ENCODE peak calls at places on chromosomes 3 and 15, in eight cellular contexts. One of them, this sample, is unnamed.

GRCh38 chr3:124780356-124780755 is 50.1 kb downstream of the UMPS start:
- DNase-seq in progenitor cell of endocrine pancreas: no peak
- DNase-seq in uterus: peak; percentile 83
- DNase-seq in bronchial epithelial cell: no peak
- DNase-seq in BJ: peak; percentile 80
- DNase-seq in GM12878: no peak
- DNase-seq in heart left ventricle: peak; percentile 85
- DNase-seq in AG09319: peak; percentile 72
- DNase-seq in this sample: no peak

GRCh38 chr15:33461671-33462070 is 150.9 kb downstream of the RYR3 start:
- DNase-seq in progenitor cell of endocrine pancreas: no peak
- DNase-seq in uterus: no peak
- DNase-seq in bronchial epithelial cell: no peak
- DNase-seq in BJ: no peak
- DNase-seq in GM12878: no peak
- DNase-seq in heart left ventricle: no peak
- DNase-seq in AG09319: no peak
- DNase-seq in this sample: no peak

GRCh38 chr3:113783463-113783862 is 36.6 kb downstream of the ATP6V1A start:
- DNase-seq in progenitor cell of endocrine pancreas: no peak
- DNase-seq in uterus: no peak
- DNase-seq in bronchial epithelial cell: peak; percentile 27
- DNase-seq in BJ: peak; percentile 98
- DNase-seq in GM12878: no peak
- DNase-seq in heart left ventricle: no peak
- DNase-seq in AG09319: peak; percentile 93
- DNase-seq in this sample: no peak

GRCh38 chr3:107431048-107431297 is 53.7 kb downstream of the CCDC54 start:
- DNase-seq in progenitor cell of endocrine pancreas: no peak
- DNase-seq in uterus: no peak
- DNase-seq in bronchial epithelial cell: no peak
- DNase-seq in BJ: no peak
- DNase-seq in GM12878: no peak
- DNase-seq in heart left ventricle: no peak
- DNase-seq in AG09319: no peak
- DNase-seq in this sample: no peak

GRCh38 chr3:4271834-4272233 is 31.3 kb upstream of the SETMAR start:
- DNase-seq in progenitor cell of endocrine pancreas: no peak
- DNase-seq in uterus: no peak
- DNase-seq in bronchial epithelial cell: peak; percentile 48
- DNase-seq in BJ: no peak
- DNase-seq in GM12878: no peak
- DNase-seq in heart left ventricle: no peak
- DNase-seq in AG09319: no peak
- DNase-seq in this sample: peak; percentile 44

GRCh38 chr3:48715179-48715800 is 1.7 kb downstream of the IP6K2 start:
- DNase-seq in progenitor cell of endocrine pancreas: no peak
- DNase-seq in uterus: no peak
- DNase-seq in bronchial epithelial cell: peak; percentile 37
- DNase-seq in BJ: no peak
- DNase-seq in GM12878: no peak
- DNase-seq in heart left ventricle: peak; percentile 18
- DNase-seq in AG09319: no peak
- DNase-seq in this sample: peak; percentile 66

GRCh38 chr15:53116169-53116568 is 326.0 kb upstream of the ONECUT1 start:
- DNase-seq in progenitor cell of endocrine pancreas: no peak
- DNase-seq in uterus: no peak
- DNase-seq in bronchial epithelial cell: no peak
- DNase-seq in BJ: no peak
- DNase-seq in GM12878: no peak
- DNase-seq in heart left ventricle: no peak
- DNase-seq in AG09319: no peak
- DNase-seq in this sample: no peak

GRCh38 chr15:70035051-70035718 is 62.5 kb downstream of the TLE3 start:
- DNase-seq in progenitor cell of endocrine pancreas: no peak
- DNase-seq in uterus: no peak
- DNase-seq in bronchial epithelial cell: no peak
- DNase-seq in BJ: no peak
- DNase-seq in GM12878: no peak
- DNase-seq in heart left ventricle: no peak
- DNase-seq in AG09319: no peak
- DNase-seq in this sample: no peak

GRCh38 chr3:177676148-177676547 is 478.9 kb upstream of the TBL1XR1 start:
- DNase-seq in progenitor cell of endocrine pancreas: no peak
- DNase-seq in uterus: no peak
- DNase-seq in bronchial epithelial cell: no peak
- DNase-seq in BJ: no peak
- DNase-seq in GM12878: no peak
- DNase-seq in heart left ventricle: no peak
- DNase-seq in AG09319: no peak
- DNase-seq in this sample: no peak

GRCh38 chr15:92954578-92954977 is 54.5 kb downstream of the CHD2 start:
- DNase-seq in progenitor cell of endocrine pancreas: no peak
- DNase-seq in uterus: no peak
- DNase-seq in bronchial epithelial cell: no peak
- DNase-seq in BJ: no peak
- DNase-seq in GM12878: no peak
- DNase-seq in heart left ventricle: no peak
- DNase-seq in AG09319: no peak
- DNase-seq in this sample: peak; percentile 24

GRCh38 chr3:81568378-81568777 is 193.1 kb downstream of the GBE1 start:
- DNase-seq in progenitor cell of endocrine pancreas: no peak
- DNase-seq in uterus: no peak
- DNase-seq in bronchial epithelial cell: no peak
- DNase-seq in BJ: no peak
- DNase-seq in GM12878: no peak
- DNase-seq in heart left ventricle: no peak
- DNase-seq in AG09319: no peak
- DNase-seq in this sample: no peak

GRCh38 chr3:78754066-78754743 is 1013.6 kb downstream of the ROBO1 start:
- DNase-seq in progenitor cell of endocrine pancreas: no peak
- DNase-seq in uterus: no peak
- DNase-seq in bronchial epithelial cell: peak; percentile 56
- DNase-seq in BJ: no peak
- DNase-seq in GM12878: no peak
- DNase-seq in heart left ventricle: no peak
- DNase-seq in AG09319: peak; percentile 8
- DNase-seq in this sample: peak; percentile 59

GRCh38 chr15:34855893-34856292 is 60.5 kb upstream of the ACTC1 start:
- DNase-seq in progenitor cell of endocrine pancreas: no peak
- DNase-seq in uterus: no peak
- DNase-seq in bronchial epithelial cell: peak; percentile 69
- DNase-seq in BJ: no peak
- DNase-seq in GM12878: no peak
- DNase-seq in heart left ventricle: peak; percentile 11
- DNase-seq in AG09319: no peak
- DNase-seq in this sample: peak; percentile 57

GRCh38 chr3:188345223-188345622 is 191.3 kb downstream of the LPP start:
- DNase-seq in progenitor cell of endocrine pancreas: no peak
- DNase-seq in uterus: no peak
- DNase-seq in bronchial epithelial cell: peak; percentile 27
- DNase-seq in BJ: no peak
- DNase-seq in GM12878: no peak
- DNase-seq in heart left ventricle: no peak
- DNase-seq in AG09319: no peak
- DNase-seq in this sample: peak; percentile 44

GRCh38 chr3:85592256-85592655 is 633.5 kb downstream of the CADM2 start:
- DNase-seq in progenitor cell of endocrine pancreas: no peak
- DNase-seq in uterus: no peak
- DNase-seq in bronchial epithelial cell: no peak
- DNase-seq in BJ: no peak
- DNase-seq in GM12878: no peak
- DNase-seq in heart left ventricle: no peak
- DNase-seq in AG09319: no peak
- DNase-seq in this sample: no peak

GRCh38 chr15:95247068-95247984 is 1016.0 kb downstream of the MCTP2 start:
- DNase-seq in progenitor cell of endocrine pancreas: no peak
- DNase-seq in uterus: no peak
- DNase-seq in bronchial epithelial cell: peak; percentile 100
- DNase-seq in BJ: peak; percentile 85
- DNase-seq in GM12878: no peak
- DNase-seq in heart left ventricle: no peak
- DNase-seq in AG09319: peak; percentile 86
- DNase-seq in this sample: peak; percentile 100

GRCh38 chr3:30516238-30516637 is 90.2 kb upstream of the TGFBR2 start:
- DNase-seq in progenitor cell of endocrine pancreas: no peak
- DNase-seq in uterus: no peak
- DNase-seq in bronchial epithelial cell: no peak
- DNase-seq in BJ: no peak
- DNase-seq in GM12878: no peak
- DNase-seq in heart left ventricle: no peak
- DNase-seq in AG09319: no peak
- DNase-seq in this sample: no peak

GRCh38 chr3:39531681-39532080 is 64.2 kb downstream of the MOBP start:
- DNase-seq in progenitor cell of endocrine pancreas: no peak
- DNase-seq in uterus: no peak
- DNase-seq in bronchial epithelial cell: peak; percentile 98
- DNase-seq in BJ: no peak
- DNase-seq in GM12878: no peak
- DNase-seq in heart left ventricle: peak; percentile 8
- DNase-seq in AG09319: no peak
- DNase-seq in this sample: peak; percentile 92

GRCh38 chr15:100131321-100132224 is 210.2 kb downstream of the ADAMTS17 start:
- DNase-seq in progenitor cell of endocrine pancreas: no peak
- DNase-seq in uterus: no peak
- DNase-seq in bronchial epithelial cell: peak; percentile 29
- DNase-seq in BJ: no peak
- DNase-seq in GM12878: no peak
- DNase-seq in heart left ventricle: peak; percentile 73
- DNase-seq in AG09319: no peak
- DNase-seq in this sample: peak; percentile 32
- TF ChIP-seq CTCF in progenitor cell of endocrine pancreas: peak; percentile 35
- TF ChIP-seq CTCF in uterus: peak; percentile 14
- TF ChIP-seq CTCF in bronchial epithelial cell: peak; percentile 43
- TF ChIP-seq CTCF in BJ: no peak
- TF ChIP-seq CTCF in GM12878: no peak
- TF ChIP-seq CTCF in heart left ventricle: peak; percentile 57
- TF ChIP-seq CTCF in AG09319: no peak
- TF ChIP-seq CTCF in this sample: peak; percentile 35

GRCh38 chr3:123314409-123315270 is 112.9 kb downstream of the SEC22A start:
- DNase-seq in progenitor cell of endocrine pancreas: no peak
- DNase-seq in uterus: no peak
- DNase-seq in bronchial epithelial cell: no peak
- DNase-seq in BJ: no peak
- DNase-seq in GM12878: no peak
- DNase-seq in heart left ventricle: no peak
- DNase-seq in AG09319: no peak
- DNase-seq in this sample: no peak
- TF ChIP-seq CTCF in progenitor cell of endocrine pancreas: peak; percentile 29
- TF ChIP-seq CTCF in uterus: no peak
- TF ChIP-seq CTCF in bronchial epithelial cell: no peak
- TF ChIP-seq CTCF in BJ: no peak
- TF ChIP-seq CTCF in GM12878: no peak
- TF ChIP-seq CTCF in heart left ventricle: no peak
- TF ChIP-seq CTCF in AG09319: no peak
- TF ChIP-seq CTCF in this sample: no peak

GRCh38 chr15:60444289-60444912 is 34.5 kb downstream of the ICE2 start:
- DNase-seq in progenitor cell of endocrine pancreas: no peak
- DNase-seq in uterus: no peak
- DNase-seq in bronchial epithelial cell: peak; percentile 37
- DNase-seq in BJ: no peak
- DNase-seq in GM12878: no peak
- DNase-seq in heart left ventricle: no peak
- DNase-seq in AG09319: no peak
- DNase-seq in this sample: peak; percentile 38
- TF ChIP-seq CTCF in progenitor cell of endocrine pancreas: peak; percentile 51
- TF ChIP-seq CTCF in uterus: peak; percentile 72
- TF ChIP-seq CTCF in bronchial epithelial cell: peak; percentile 23
- TF ChIP-seq CTCF in BJ: peak; percentile 68
- TF ChIP-seq CTCF in GM12878: no peak
- TF ChIP-seq CTCF in heart left ventricle: peak; percentile 56
- TF ChIP-seq CTCF in AG09319: peak; percentile 74
- TF ChIP-seq CTCF in this sample: peak; percentile 55

DNA sequence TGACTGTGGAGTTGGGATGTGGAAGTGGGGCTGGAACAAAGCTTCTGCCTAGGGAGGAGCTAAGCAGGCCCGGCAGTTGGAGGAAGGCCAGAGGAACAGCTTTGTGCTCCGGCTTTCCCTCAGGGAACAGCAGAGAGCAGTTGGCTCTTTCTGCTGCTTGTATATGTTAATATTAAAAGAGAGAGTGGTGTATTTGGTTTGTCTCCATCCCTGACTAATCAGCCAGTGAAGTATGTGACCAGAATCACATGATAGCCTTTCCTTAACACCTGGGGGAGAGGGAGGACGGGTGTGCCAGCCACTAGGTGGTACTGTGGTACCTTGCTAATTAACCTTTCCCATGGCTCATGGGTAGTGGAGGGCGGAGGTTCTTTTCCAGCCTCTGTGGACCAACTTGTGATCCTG is 10.0 kb downstream of the EIF2B5 start:
- DNase-seq in progenitor cell of endocrine pancreas: no peak
- DNase-seq in uterus: no peak
- DNase-seq in bronchial epithelial cell: peak; percentile 80
- DNase-seq in BJ: no peak
- DNase-seq in GM12878: no peak
- DNase-seq in heart left ventricle: no peak
- DNase-seq in AG09319: no peak
- DNase-seq in this sample: peak; percentile 87
- TF ChIP-seq CTCF in progenitor cell of endocrine pancreas: peak; percentile 46
- TF ChIP-seq CTCF in uterus: peak; percentile 30
- TF ChIP-seq CTCF in bronchial epithelial cell: peak; percentile 78
- TF ChIP-seq CTCF in BJ: peak; percentile 49
- TF ChIP-seq CTCF in GM12878: peak; percentile 56
- TF ChIP-seq CTCF in heart left ventricle: peak; percentile 38
- TF ChIP-seq CTCF in AG09319: peak; percentile 38
- TF ChIP-seq CTCF in this sample: peak; percentile 72

DNA sequence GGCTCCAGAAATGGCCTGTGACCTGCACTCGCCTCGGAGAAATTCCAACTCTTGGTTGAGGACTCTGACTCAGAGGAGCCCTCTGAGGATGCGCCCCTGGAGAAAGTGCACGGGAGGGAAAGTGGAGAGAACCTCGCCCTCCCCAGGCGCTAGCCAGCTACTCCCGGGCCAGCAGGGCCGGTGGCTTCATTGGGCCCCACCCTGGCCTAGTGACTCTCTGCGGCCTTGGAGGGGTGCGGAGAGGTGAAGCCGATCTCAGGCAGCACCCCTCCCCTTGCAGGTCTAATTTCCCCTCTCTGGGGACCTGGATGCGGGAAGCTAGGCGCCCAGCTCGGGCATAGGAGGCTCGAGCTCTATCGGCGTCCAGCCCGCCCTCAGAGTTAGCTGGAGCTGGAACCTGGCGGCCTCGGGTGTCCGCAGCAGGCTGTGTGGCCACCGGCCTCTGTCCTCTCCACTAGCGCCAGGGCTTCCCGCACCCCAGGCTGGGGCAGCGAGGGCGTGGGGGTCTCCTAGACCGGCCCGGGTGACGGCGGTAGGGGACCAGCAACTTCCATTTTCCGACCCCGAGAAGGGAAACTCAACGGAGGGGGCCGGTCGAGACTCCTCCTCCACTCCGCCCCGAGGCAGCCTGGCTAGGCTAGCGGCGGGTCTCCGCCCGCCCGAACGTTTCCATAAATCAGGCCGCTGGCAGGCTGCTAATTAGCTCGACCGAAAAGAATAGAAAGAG is 29.4 kb downstream of the NR2F2 start:
- DNase-seq in progenitor cell of endocrine pancreas: no peak
- DNase-seq in uterus: peak; percentile 81
- DNase-seq in bronchial epithelial cell: no peak
- DNase-seq in BJ: no peak
- DNase-seq in GM12878: no peak
- DNase-seq in heart left ventricle: peak; percentile 41
- DNase-seq in AG09319: no peak
- DNase-seq in this sample: peak; percentile 46
- TF ChIP-seq CTCF in progenitor cell of endocrine pancreas: no peak
- TF ChIP-seq CTCF in uterus: no peak
- TF ChIP-seq CTCF in bronchial epithelial cell: no peak
- TF ChIP-seq CTCF in BJ: no peak
- TF ChIP-seq CTCF in GM12878: no peak
- TF ChIP-seq CTCF in heart left ventricle: no peak
- TF ChIP-seq CTCF in AG09319: no peak
- TF ChIP-seq CTCF in this sample: no peak

GRCh38 chr3:127762787-127763105 is 59.6 kb downstream of the MGLL start:
- DNase-seq in progenitor cell of endocrine pancreas: no peak
- DNase-seq in uterus: no peak
- DNase-seq in bronchial epithelial cell: no peak
- DNase-seq in BJ: no peak
- DNase-seq in GM12878: no peak
- DNase-seq in heart left ventricle: no peak
- DNase-seq in AG09319: no peak
- DNase-seq in this sample: no peak
- TF ChIP-seq CTCF in progenitor cell of endocrine pancreas: no peak
- TF ChIP-seq CTCF in uterus: no peak
- TF ChIP-seq CTCF in bronchial epithelial cell: no peak
- TF ChIP-seq CTCF in BJ: no peak
- TF ChIP-seq CTCF in GM12878: no peak
- TF ChIP-seq CTCF in heart left ventricle: no peak
- TF ChIP-seq CTCF in AG09319: no peak
- TF ChIP-seq CTCF in this sample: no peak